ENCODE peak calls at places on chromosomes 5 and 9, in ten cellular contexts. R is colonic mucosa; L is fibroblast of the conjunctiva; O is right atrium auricular region; D is stimulated activated CD4-positive, alpha-beta T cell treated with anti-CD3 and anti-CD28 coated beads, Interleukin-12 subunit alpha, Interleukin-12 subunit beta, amount 100 ng/mL, for 4 hours; C is suprapubic skin; Q is stimulated activated effector memory CD8-positive, alpha-beta T cell treated with anti-CD3 and anti-CD28 coated beads, Interleukin-12 subunit alpha, Interleukin-12 subunit beta, amount 100 ng/mL, for 72 hours; X is effector memory CD4-positive, alpha-beta T cell; Y is A172; K is GM03348. I is an unnamed sample.

GRCh38 chr9:26656003-26656940 is 236.3 kb downstream of the CAAP1 start:
- DNase-seq in R (no peak), L (no peak), O (no peak), D (no peak), C (no peak), Q (no peak), X (no peak), Y (peak; percentile 59), K (peak; percentile 74), I (no peak)

GRCh38 chr5:63125862-63126261 is 547.2 kb downstream of the LRRC70 start:
- DNase-seq in R (no peak), L (peak; percentile 41), O (no peak), D (no peak), C (no peak), Q (no peak), X (no peak), Y (peak; percentile 5), K (peak; percentile 65), I (no peak)

GRCh38 chr5:176817369-176817841 is 7.0 kb downstream of the UNC5A start:
- DNase-seq in R (no peak), L (no peak), O (no peak), D (no peak), C (no peak), Q (no peak), X (no peak), Y (no peak), K (no peak), I (no peak)

GRCh38 chr9:804026-804425 is 37.5 kb upstream of the DMRT1 start:
- DNase-seq in R (no peak), L (no peak), O (no peak), D (no peak), C (no peak), Q (no peak), X (no peak), Y (peak; percentile 35), K (no peak), I (no peak)

GRCh38 chr5:472076-472655 is 29.2 kb downstream of the EXOC3 start:
- DNase-seq in R (peak; percentile 41), L (no peak), O (no peak), D (no peak), C (peak; percentile 78), Q (no peak), X (no peak), Y (no peak), K (peak; percentile 64), I (peak; percentile 13)

GRCh38 chr9:123338710-123339665 is 17.0 kb upstream of the CRB2 start:
- DNase-seq in R (no peak), L (no peak), O (no peak), D (peak; percentile 62), C (no peak), Q (peak; percentile 88), X (peak; percentile 20), Y (peak; percentile 72), K (no peak), I (no peak)

GRCh38 chr5:173148354-173148753 is 4.0 kb downstream of the BNIP1 start:
- DNase-seq in R (no peak), L (no peak), O (no peak), D (no peak), C (no peak), Q (no peak), X (no peak), Y (no peak), K (no peak), I (no peak)

GRCh38 chr5:148653271-148653839 is 972 bp downstream of the HTR4 start:
- DNase-seq in R (no peak), L (no peak), O (no peak), D (no peak), C (no peak), Q (no peak), X (no peak), Y (no peak), K (no peak), I (no peak)

GRCh38 chr5:133049726-133050048 is 2.1 kb upstream of the HSPA4 start:
- DNase-seq in R (no peak), L (no peak), O (no peak), D (no peak), C (no peak), Q (no peak), X (no peak), Y (no peak), K (no peak), I (no peak)

GRCh38 chr5:25489834-25490538 is 845.2 kb upstream of the CDH10 start:
- DNase-seq in R (no peak), L (no peak), O (no peak), D (no peak), C (no peak), Q (no peak), X (no peak), Y (peak; percentile 72), K (no peak), I (no peak)

GRCh38 chr9:121954477-121955175 is 138.5 kb downstream of the TTLL11 start:
- DNase-seq in R (no peak), L (no peak), O (peak; percentile 64), D (no peak), C (peak; percentile 68), Q (no peak), X (no peak), Y (no peak), K (peak; percentile 38), I (no peak)

GRCh38 chr9:93630806-93631411 is 54.5 kb downstream of the PHF2 start:
- DNase-seq in R (peak; percentile 11), L (no peak), O (peak; percentile 38), D (no peak), C (no peak), Q (no peak), X (no peak), Y (no peak), K (peak; percentile 3), I (no peak)

GRCh38 chr5:133925866-133926488 is 42.4 kb downstream of the C5orf15 start:
- DNase-seq in R (no peak), L (no peak), O (no peak), D (no peak), C (no peak), Q (no peak), X (no peak), Y (no peak), K (no peak), I (no peak)

GRCh38 chr9:95077053-95077765 is 240.3 kb downstream of the FANCC start:
- DNase-seq in R (no peak), L (no peak), O (peak; percentile 57), D (no peak), C (peak; percentile 44), Q (no peak), X (no peak), Y (no peak), K (no peak), I (no peak)

GRCh38 chr9:20658677-20659473 is 25.2 kb upstream of the FOCAD start:
- DNase-seq in R (peak; percentile 19), L (no peak), O (no peak), D (no peak), C (no peak), Q (no peak), X (no peak), Y (peak; percentile 14), K (no peak), I (no peak)

GRCh38 chr5:175724314-175724713 is 66.4 kb downstream of the HRH2 start:
- DNase-seq in R (no peak), L (no peak), O (no peak), D (no peak), C (no peak), Q (no peak), X (no peak), Y (no peak), K (no peak), I (no peak)

GRCh38 chr5:153256-153655 is 38.0 kb upstream of the LRRC14B start:
- DNase-seq in R (peak; percentile 4), L (no peak), O (no peak), D (no peak), C (no peak), Q (no peak), X (no peak), Y (peak; percentile 13), K (no peak), I (no peak)

GRCh38 chr5:155258139-155258538 is 244.6 kb downstream of the KIF4B start:
- DNase-seq in R (no peak), L (no peak), O (no peak), D (no peak), C (no peak), Q (no peak), X (no peak), Y (no peak), K (no peak), I (no peak)

GRCh38 chr9:6930827-6931226 is 173.1 kb downstream of the KDM4C start:
- DNase-seq in R (no peak), L (no peak), O (no peak), D (no peak), C (no peak), Q (no peak), X (no peak), Y (no peak), K (peak; percentile 56), I (no peak)

GRCh38 chr9:33211695-33212393 is 28.1 kb upstream of the SPINK4 start:
- DNase-seq in R (no peak), L (no peak), O (no peak), D (no peak), C (no peak), Q (no peak), X (no peak), Y (peak; percentile 40), K (no peak), I (no peak)

GRCh38 chr5:174453690-174454089 is 270.7 kb upstream of the MSX2 start:
- DNase-seq in R (no peak), L (no peak), O (no peak), D (no peak), C (no peak), Q (no peak), X (no peak), Y (no peak), K (no peak), I (no peak)